ENCODE peak calls at places on chromosome 10, in four cellular contexts. V is NT2/D1, E is mucosa of gallbladder, N is HepG2. X is an unnamed sample.

GRCh38 chr10:67864560-67865371 is 19.7 kb upstream of the SIRT1 start:
- DNase-seq in E (no peak), V (no peak), N (no peak), X (no peak)

GRCh38 chr10:121662945-121663917 is 65.0 kb upstream of the FGFR2 start:
- DNase-seq in V (peak), E (no peak), N (no peak), X (peak)

GRCh38 chr10:101065479-101066145 is 3.8 kb downstream of the KAZALD1 start:
- DNase-seq in N (no peak), V (no peak), E (no peak), X (no peak)

GRCh38 chr10:94173594-94173993 is 179.9 kb downstream of the PLCE1 start:
- DNase-seq in V (no peak), E (no peak), N (no peak), X (no peak)

GRCh38 chr10:48493083-48493871 is 111.6 kb downstream of the ARHGAP22 start:
- DNase-seq in N (no peak), V (no peak), E (no peak), X (no peak)

GRCh38 chr10:91592282-91593020 is 40.4 kb downstream of the PPP1R3C start:
- DNase-seq in V (no peak), E (no peak), N (no peak), X (no peak)

GRCh38 chr10:21497177-21497807 is 28.2 kb downstream of the SKIDA1 start:
- DNase-seq in V (no peak), E (peak), N (peak), X (peak)

GRCh38 chr10:37053476-37053875 is 71.9 kb upstream of the ANKRD30A start:
- DNase-seq in E (no peak), N (no peak), V (no peak), X (no peak)

GRCh38 chr10:75034131-75034512 is 77.3 kb upstream of the SAMD8 start:
- DNase-seq in V (no peak), E (no peak), N (no peak), X (no peak)

GRCh38 chr10:103632247-103632642 is 138.7 kb downstream of the NEURL1 start:
- DNase-seq in E (no peak), N (no peak), V (no peak), X (no peak)

GRCh38 chr10:34731885-34732701 is 83.0 kb downstream of the PARD3 start:
- DNase-seq in V (no peak), N (no peak), E (peak), X (no peak)

GRCh38 chr10:99612167-99612831 is 7.9 kb downstream of the SLC25A28 start:
- DNase-seq in V (peak), E (peak), N (peak), X (no peak)

GRCh38 chr10:87860156-87860795 is 3.1 kb downstream of the KLLN start:
- DNase-seq in N (peak), E (peak), V (no peak), X (no peak)

GRCh38 chr10:61900829-61901783 is at the start of gene ARID5B:
- DNase-seq in E (peak), N (peak), V (no peak), X (peak)

GRCh38 chr10:50501478-50501877 is 122.3 kb downstream of the SGMS1 start:
- DNase-seq in V (no peak), N (peak), E (no peak), X (no peak)

GRCh38 chr10:128059915-128060314 is 66.3 kb downstream of the MKI67 start:
- DNase-seq in E (no peak), N (no peak), V (no peak), X (no peak)

GRCh38 chr10:128116851-128117615 is 9.2 kb downstream of the MKI67 start:
- DNase-seq in E (no peak), V (no peak), N (no peak), X (no peak)

GRCh38 chr10:1148855-1149620 is 92.9 kb downstream of the WDR37 start:
- DNase-seq in E (peak), V (no peak), N (no peak), X (peak)

GRCh38 chr10:34651796-34652195 is 163.3 kb downstream of the PARD3 start:
- DNase-seq in E (no peak), N (no peak), V (no peak), X (no peak)

GRCh38 chr10:124522131-124522902 is 60.7 kb downstream of the LHPP start:
- DNase-seq in V (no peak), E (no peak), N (no peak), X (no peak)

GRCh38 chr10:68202965-68203358 is 29.0 kb downstream of the ATOH7 start:
- DNase-seq in N (no peak), V (no peak), E (no peak), X (no peak)

GRCh38 chr10:63720072-63720537 is 198.9 kb downstream of the REEP3 start:
- DNase-seq in E (peak), V (peak), N (peak), X (no peak)

GRCh38 chr10:110206988-110207804 is at the start of gene MXI1:
- DNase-seq in E (peak), N (peak), V (no peak), X (peak)

GRCh38 chr10:6619663-6620062 is 39.6 kb upstream of the PRKCQ start:
- DNase-seq in E (no peak), V (no peak), N (no peak), X (no peak)

GRCh38 chr10:96352587-96352986 is 6.2 kb downstream of the OPALIN start:
- DNase-seq in N (no peak), E (peak), V (no peak), X (no peak)

GRCh38 chr10:108421256-108421655 is 1256.8 kb upstream of the SORCS1 start:
- DNase-seq in N (no peak), V (no peak), E (no peak), X (no peak)

GRCh38 chr10:49173201-49173772 is 14.9 kb downstream of the TMEM273 start:
- DNase-seq in N (no peak), E (peak), V (no peak), X (peak)

GRCh38 chr10:127150136-127150535 is 46.3 kb downstream of the INSYN2A start:
- DNase-seq in V (no peak), N (no peak), E (no peak), X (no peak)

GRCh38 chr10:112913661-112914287 is 36.3 kb upstream of the TCF7L2 start:
- DNase-seq in V (no peak), N (no peak), E (no peak), X (no peak)

X was measured in ecto neural progenitor cell.